ENCODE peak calls at places on chromosomes 5 and 9, in seven cellular contexts. F is fibroblast of villous mesenchyme, E is cardiac fibroblast, I is fibroblast of pulmonary artery, C is body of pancreas, U is bronchial epithelial cell, B is Peyer's patch. D is an unnamed sample.

GRCh38 chr5:60494635-60495034 is 205.3 kb downstream of the DEPDC1B start:
- DNase-seq in E (no peak), B (no peak), U (no peak), F (no peak), I (no peak), C (no peak), D (no peak)

GRCh38 chr5:139272471-139273321 is 20.8 kb upstream of the MATR3 start:
- DNase-seq in E (no peak), B (no peak), F (peak; percentile 85), U (peak; percentile 55), C (no peak), I (peak; percentile 27), D (no peak)

GRCh38 chr5:139708434-139708849 is 60.3 kb downstream of the CXXC5 start:
- DNase-seq in C (no peak), U (no peak), B (no peak), E (no peak), F (no peak), I (no peak), D (no peak)

GRCh38 chr5:174084691-174085154 is 39.2 kb downstream of the NSG2 start:
- DNase-seq in C (no peak), U (no peak), B (no peak), E (no peak), I (no peak), F (no peak), D (no peak)

GRCh38 chr5:176818391-176819098 is 8.2 kb downstream of the UNC5A start:
- DNase-seq in B (no peak), F (no peak), I (no peak), E (no peak), C (no peak), U (no peak), D (no peak)

GRCh38 chr9:92850898-92851297 is 26.9 kb downstream of the ZNF484 start:
- DNase-seq in F (no peak), C (no peak), I (no peak), E (no peak), U (peak; percentile 12), B (no peak), D (no peak)

GRCh38 chr5:73565166-73565968 is at the start of the genes ANKRA2 and UTP15:
- DNase-seq in B (peak; percentile 100), I (peak; percentile 99), F (peak; percentile 99), U (peak; percentile 90), E (peak; percentile 99), C (peak; percentile 99), D (peak; percentile 99)

GRCh38 chr5:45796959-45797553 is 100.9 kb upstream of the HCN1 start:
- DNase-seq in I (no peak), U (no peak), C (no peak), B (no peak), F (no peak), E (no peak), D (no peak)

GRCh38 chr9:72315510-72316287 is 49.3 kb downstream of the ZFAND5 start:
- DNase-seq in F (peak; percentile 96), U (peak; percentile 55), B (no peak), C (peak; percentile 48), E (peak; percentile 21), I (peak; percentile 19), D (peak; percentile 72)

GRCh38 chr5:173581408-173582197 is 34.8 kb downstream of the BOD1 start:
- DNase-seq in U (peak; percentile 4), C (peak; percentile 21), F (peak; percentile 42), I (peak; percentile 52), B (no peak), E (peak; percentile 46), D (peak; percentile 1)

GRCh38 chr9:97803167-97804058 is 49.6 kb upstream of the FOXE1 start:
- DNase-seq in F (peak; percentile 62), C (peak; percentile 94), E (peak; percentile 53), U (peak; percentile 60), I (peak; percentile 49), B (peak; percentile 85), D (no peak)

GRCh38 chr9:89678394-89679005 is 73.7 kb downstream of the GADD45G start:
- DNase-seq in F (no peak), C (peak; percentile 55), E (no peak), I (no peak), B (no peak), U (no peak), D (no peak)

GRCh38 chr9:92964981-92965758 is 17.8 kb downstream of the FGD3 start:
- DNase-seq in F (no peak), C (no peak), I (no peak), B (no peak), U (no peak), E (no peak), D (no peak)

GRCh38 chr9:126558051-126558665 is 55.6 kb upstream of the LMX1B start:
- DNase-seq in B (peak; percentile 72), C (peak; percentile 72), I (peak; percentile 50), F (peak; percentile 29), E (peak; percentile 46), U (peak; percentile 49), D (no peak)

GRCh38 chr5:135759149-135759784 is 75.2 kb upstream of the SLC25A48 start:
- DNase-seq in U (no peak), C (no peak), E (no peak), B (no peak), I (no peak), F (no peak), D (no peak)

GRCh38 chr9:33294670-33295432 is 4.5 kb downstream of the NFX1 start:
- DNase-seq in I (no peak), U (no peak), E (no peak), B (no peak), F (no peak), C (no peak), D (no peak)

GRCh38 chr9:85900504-85901201 is 40.3 kb upstream of the NAA35 start:
- DNase-seq in U (peak; percentile 41), B (no peak), F (peak; percentile 59), C (no peak), E (peak; percentile 62), I (peak; percentile 54), D (no peak)

GRCh38 chr5:160233215-160233614 is 3.9 kb downstream of the FABP6 start:
- DNase-seq in I (peak; percentile 10), B (no peak), E (no peak), U (peak; percentile 84), C (no peak), F (no peak), D (no peak)

GRCh38 chr9:29397148-29397547 is 1823.9 kb upstream of the C9orf72 start:
- DNase-seq in C (no peak), B (no peak), I (no peak), E (no peak), F (no peak), U (no peak), D (no peak)

GRCh38 chr5:93579561-93580386 is 1.2 kb downstream of the NR2F1-AS1 start:
- DNase-seq in C (no peak), B (peak; percentile 57), U (no peak), E (peak; percentile 60), I (peak; percentile 60), F (peak; percentile 71), D (no peak)

GRCh38 chr5:157267025-157267424 is 1.1 kb downstream of the CYFIP2 start:
- DNase-seq in E (no peak), U (no peak), F (no peak), C (no peak), B (no peak), I (no peak), D (no peak)

GRCh38 chr5:157271740-157272271 is 5.9 kb downstream of the CYFIP2 start:
- DNase-seq in E (no peak), U (no peak), B (no peak), C (peak; percentile 16), F (no peak), I (no peak), D (no peak)

GRCh38 chr5:157267766-157268480 is 2.0 kb downstream of the CYFIP2 start:
- DNase-seq in E (no peak), U (peak; percentile 77), I (no peak), F (no peak), C (no peak), B (no peak), D (no peak)

GRCh38 chr5:157269763-157270272 is 3.9 kb downstream of the CYFIP2 start:
- DNase-seq in F (no peak), C (no peak), U (no peak), E (no peak), I (no peak), B (no peak), D (no peak)

GRCh38 chr5:157269165-157269671 is 3.3 kb downstream of the CYFIP2 start:
- DNase-seq in U (peak; percentile 91), C (no peak), B (no peak), E (no peak), I (no peak), F (no peak), D (no peak)
- H3K4me3 ChIP-seq in U (no peak overlapping the region), C (no peak overlapping the region), B (no peak overlapping the region), E (no peak overlapping the region), I (no peak overlapping the region), F (no peak overlapping the region), D (no peak overlapping the region)

GRCh38 chr9:91427873-91428272 is 4.2 kb upstream of the NFIL3 start:
- DNase-seq in I (peak; percentile 83), F (peak; percentile 45), B (no peak), C (no peak), E (peak; percentile 66), U (peak; percentile 88), D (no peak)
- TF ChIP-seq CTCF in I (no peak), F (no peak), B (no peak), C (no peak), E (no peak), U (no peak), D (no peak)

GRCh38 chr5:40355842-40356241 is 323.9 kb upstream of the PTGER4 start:
- DNase-seq in I (no peak), B (no peak), C (no peak), U (no peak), E (no peak), F (no peak), D (no peak)
- H3K4me3 ChIP-seq in I (no peak overlapping the region), B (no peak overlapping the region), C (no peak overlapping the region), U (no peak overlapping the region), E (no peak overlapping the region), F (no peak overlapping the region), D (no peak overlapping the region)

GRCh38 chr5:132419517-132420468 is 50.3 kb downstream of the SLC22A5 start:
- DNase-seq in F (peak; percentile 83), B (peak; percentile 82), I (peak; percentile 82), C (peak; percentile 69), U (peak; percentile 49), E (peak; percentile 80), D (peak; percentile 87)
- TF ChIP-seq CTCF in F (peak; percentile 83), B (peak; percentile 85), I (peak; percentile 71), C (peak; percentile 87), U (peak; percentile 77), E (peak; percentile 88), D (peak; percentile 78)

DNA sequence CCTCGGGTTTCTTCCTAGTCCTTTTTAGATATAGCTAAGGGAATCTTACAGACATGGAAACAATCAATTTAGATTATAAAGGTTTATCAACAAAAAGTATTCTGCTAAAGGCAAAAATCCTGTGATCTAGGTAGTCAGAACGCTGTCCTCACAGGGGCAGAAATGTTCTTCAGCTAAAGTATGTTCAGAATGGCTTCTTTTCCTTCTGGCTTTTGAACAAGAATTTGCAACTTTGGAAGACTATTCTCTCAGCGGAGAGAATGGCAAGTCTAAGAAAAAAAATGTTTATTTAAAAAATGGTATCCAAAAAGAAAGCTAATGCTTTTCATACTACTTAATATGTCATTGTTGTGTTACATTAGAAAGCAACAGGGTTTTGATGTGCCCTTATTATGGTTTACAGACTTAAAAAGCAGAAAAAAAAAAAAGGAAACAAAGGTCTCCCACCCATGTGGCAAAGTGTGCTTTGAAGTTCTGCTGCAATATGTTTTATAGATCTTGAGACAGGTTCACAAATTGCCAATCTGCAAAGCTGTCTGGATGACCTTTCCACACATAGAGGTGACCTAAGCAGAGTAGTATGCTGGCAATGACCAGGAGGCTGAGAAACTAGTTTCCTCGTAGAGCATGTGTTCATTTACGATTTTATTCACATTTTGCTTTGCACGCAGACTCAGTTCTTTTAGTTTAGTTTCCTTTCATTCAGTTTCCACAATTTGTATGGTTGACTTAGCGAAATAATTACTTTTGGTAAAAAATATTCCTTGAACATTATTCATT is 45.1 kb upstream of the PJA2 start:
- DNase-seq in C (no peak), B (no peak), I (peak; percentile 65), F (peak; percentile 56), E (peak; percentile 73), U (peak; percentile 55), D (no peak)
- H3K4me3 ChIP-seq in C (no peak overlapping the region), B (no peak overlapping the region), I (no peak overlapping the region), F (no peak overlapping the region), E (no peak overlapping the region), U (no peak overlapping the region), D (peak overlapping the region; percentile 31)